ENCODE peak calls at places on chromosome 13, in eight cellular contexts. U is M059J; H is NCI-H748 treated with DMSO at 0.1 percent for 48 hours; A is IMR-90; Z is CD4-positive, alpha-beta T cell; O is left cardiac atrium; T is COR-L47; V is brain microvascular endothelial cell. G is an unnamed sample.

GRCh38 chr13:113448545-113448884 is 4.8 kb downstream of the ADPRHL1 start:
- DNase-seq in U (no peak), H (no peak), A (no peak), Z (no peak), O (peak; percentile 54), T (peak; percentile 32), V (no peak), G (no peak)

GRCh38 chr13:36131215-36131930 is at the start of gene DCLK1:
- DNase-seq in U (peak; percentile 40), H (peak; percentile 71), A (no peak), Z (no peak), O (peak; percentile 77), T (peak; percentile 69), V (peak; percentile 33), G (peak; percentile 54)

GRCh38 chr13:40539954-40540706 is 126.3 kb downstream of the FOXO1 start:
- DNase-seq in U (peak; percentile 86), H (no peak), A (peak; percentile 52), Z (no peak), O (no peak), T (no peak), V (peak; percentile 86), G (peak; percentile 73)

GRCh38 chr13:58531614-58532013 is 900.1 kb downstream of the PCDH17 start:
- DNase-seq in U (no peak), H (no peak), A (no peak), Z (no peak), O (no peak), T (no peak), V (no peak), G (no peak)

GRCh38 chr13:69108486-69108885 is 999.1 kb upstream of the ATXN8OS start:
- DNase-seq in U (no peak), H (no peak), A (no peak), Z (no peak), O (no peak), T (no peak), V (no peak), G (no peak)

GRCh38 chr13:79406597-79406908 is 498 bp upstream of the RBM26 start:
- DNase-seq in U (no peak), H (peak; percentile 83), A (no peak), Z (no peak), O (no peak), T (no peak), V (no peak), G (no peak)

GRCh38 chr13:99269627-99270252 is 11.6 kb upstream of the GPR18 start:
- DNase-seq in U (peak; percentile 59), H (peak; percentile 24), A (peak; percentile 78), Z (no peak), O (no peak), T (peak; percentile 34), V (peak; percentile 47), G (peak; percentile 84)

GRCh38 chr13:58097831-58098230 is 466.3 kb downstream of the PCDH17 start:
- DNase-seq in U (peak; percentile 1), H (no peak), A (no peak), Z (no peak), O (no peak), T (no peak), V (no peak), G (no peak)

GRCh38 chr13:99468971-99469545 is 32.2 kb upstream of the TM9SF2 start:
- DNase-seq in U (no peak), H (no peak), A (no peak), Z (no peak), O (no peak), T (no peak), V (no peak), G (peak; percentile 16)

GRCh38 chr13:71115301-71115700 is 751.7 kb downstream of the DACH1 start:
- DNase-seq in U (no peak), H (no peak), A (no peak), Z (no peak), O (no peak), T (no peak), V (no peak), G (no peak)

GRCh38 chr13:98796798-98797197 is 44.3 kb upstream of the SLC15A1 start:
- DNase-seq in U (no peak), H (no peak), A (no peak), Z (no peak), O (no peak), T (no peak), V (no peak), G (no peak)

GRCh38 chr13:113877149-113877990 is 13.5 kb upstream of the GAS6 start:
- DNase-seq in U (no peak), H (no peak), A (no peak), Z (no peak), O (no peak), T (no peak), V (no peak), G (no peak)

GRCh38 chr13:43905435-43906031 is 25.8 kb downstream of the LACC1 start:
- DNase-seq in U (peak; percentile 64), H (peak; percentile 73), A (peak; percentile 77), Z (no peak), O (no peak), T (peak; percentile 47), V (peak; percentile 60), G (peak; percentile 81)

GRCh38 chr13:28320209-28320608 is 174.7 kb downstream of the FLT1 start:
- DNase-seq in U (no peak), H (no peak), A (no peak), Z (no peak), O (no peak), T (no peak), V (no peak), G (no peak)

GRCh38 chr13:68234278-68234677 is 1004.1 kb upstream of the PCDH9 start:
- DNase-seq in U (no peak), H (no peak), A (no peak), Z (no peak), O (no peak), T (no peak), V (peak; percentile 10), G (no peak)

GRCh38 chr13:105991622-105992254 is 543.7 kb downstream of the EFNB2 start:
- DNase-seq in U (peak; percentile 95), H (no peak), A (peak; percentile 80), Z (no peak), O (no peak), T (no peak), V (peak; percentile 81), G (peak; percentile 61)

GRCh38 chr13:42114912-42115311 is 66.5 kb downstream of the DGKH start:
- DNase-seq in U (peak; percentile 36), H (no peak), A (no peak), Z (no peak), O (no peak), T (no peak), V (no peak), G (no peak)

GRCh38 chr13:75704942-75705320 is 68.8 kb downstream of the LMO7 start:
- DNase-seq in U (peak; percentile 34), H (no peak), A (no peak), Z (no peak), O (no peak), T (no peak), V (no peak), G (no peak)

GRCh38 chr13:113170503-113170902 is 12.1 kb downstream of the PROZ start:
- DNase-seq in U (no peak), H (no peak), A (no peak), Z (no peak), O (no peak), T (no peak), V (no peak), G (no peak)

GRCh38 chr13:106499905-106500304 is 35.6 kb downstream of the EFNB2 start:
- DNase-seq in U (peak; percentile 59), H (no peak), A (peak; percentile 47), Z (no peak), O (no peak), T (no peak), V (peak; percentile 24), G (no peak)

GRCh38 chr13:51585234-51585672 is 991 bp downstream of the WDFY2 start:
- DNase-seq in U (peak; percentile 33), H (no peak), A (peak; percentile 24), Z (no peak), O (no peak), T (no peak), V (peak; percentile 16), G (peak; percentile 55)

GRCh38 chr13:111065698-111066097 is 49.4 kb upstream of the ARHGEF7 start:
- DNase-seq in U (no peak), H (no peak), A (no peak), Z (no peak), O (no peak), T (no peak), V (no peak), G (no peak)

GRCh38 chr13:114282143-114282685 is 813 bp downstream of the UPF3A start:
- DNase-seq in U (peak; percentile 45), H (peak; percentile 60), A (peak; percentile 65), Z (no peak), O (peak; percentile 47), T (peak; percentile 70), V (peak; percentile 17), G (peak; percentile 90)

GRCh38 chr13:25973085-25973484 is 78.7 kb downstream of the SHISA2 start:
- DNase-seq in U (no peak), H (peak; percentile 66), A (no peak), Z (no peak), O (no peak), T (no peak), V (no peak), G (no peak)

GRCh38 chr13:78121459-78122348 is 203.1 kb upstream of the EDNRB start:
- DNase-seq in U (peak; percentile 33), H (peak; percentile 69), A (peak; percentile 70), Z (peak; percentile 6), O (peak; percentile 53), T (peak; percentile 42), V (peak; percentile 54), G (peak; percentile 72)

GRCh38 chr13:21389124-21389523 is 70.0 kb downstream of the ZDHHC20 start:
- DNase-seq in U (no peak), H (no peak), A (no peak), Z (no peak), O (no peak), T (no peak), V (no peak), G (no peak)

GRCh38 chr13:25732146-25732865 is 319.5 kb downstream of the SHISA2 start:
- DNase-seq in U (peak; percentile 71), H (no peak), A (peak; percentile 2), Z (no peak), O (no peak), T (no peak), V (peak; percentile 92), G (peak; percentile 5)

GRCh38 chr13:31875134-31875533 is 135.8 kb downstream of the RXFP2 start:
- DNase-seq in U (no peak), H (no peak), A (no peak), Z (no peak), O (no peak), T (no peak), V (no peak), G (no peak)

GRCh38 chr13:92821324-92821723 is 405.3 kb upstream of the GPC6 start:
- DNase-seq in U (no peak), H (peak; percentile 43), A (no peak), Z (no peak), O (no peak), T (no peak), V (no peak), G (no peak)

GRCh38 chr13:84362777-84363176 is 480.5 kb upstream of the SLITRK1 start:
- DNase-seq in U (no peak), H (no peak), A (no peak), Z (no peak), O (no peak), T (no peak), V (no peak), G (peak; percentile 6)

GRCh38 chr13:94666065-94666464 is 46.3 kb downstream of the SOX21 start:
- DNase-seq in U (no peak), H (no peak), A (no peak), Z (no peak), O (no peak), T (no peak), V (no peak), G (no peak)

GRCh38 chr13:32639502-32640105 is 53.4 kb downstream of the PDS5B start:
- DNase-seq in U (peak; percentile 57), H (peak; percentile 79), A (peak; percentile 77), Z (peak; percentile 34), O (peak; percentile 54), T (peak; percentile 50), V (peak; percentile 72), G (peak; percentile 80)

G was measured in GM23248.